ENCODE peak calls at places on chromosomes 16 and 17, in ten cellular contexts. I, R, O, Y, E, G, W, V, L and D are unnamed samples.

GRCh38 chr17:7296189-7296861 is 1.9 kb upstream of the YBX2 start:
- DNase-seq in V (peak), O (peak), R (peak), I (peak), W (no peak), Y (peak), G (peak), E (peak), L (peak), D (peak)

GRCh38 chr17:81222906-81223757 is at the start of gene CEP131:
- DNase-seq in W (peak), Y (peak), E (peak), V (peak), O (peak), R (peak), G (peak), L (peak), I (peak), D (peak)

GRCh38 chr16:19114359-19115147 is 789 bp downstream of the ITPRIPL2 start:
- DNase-seq in G (no peak), I (peak), Y (peak), O (peak), E (no peak), V (peak), W (no peak), R (peak), L (no peak), D (no peak)

GRCh38 chr16:20849587-20850390 is 43.5 kb downstream of the REXO5 start:
- DNase-seq in E (peak), W (peak), O (peak), R (peak), I (no peak), L (peak), Y (peak), V (peak), G (peak), D (peak)

GRCh38 chr17:37770631-37771518 is 26.0 kb upstream of the HNF1B start:
- DNase-seq in W (no peak), R (peak), O (peak), Y (no peak), G (peak), I (no peak), L (no peak), V (peak), E (no peak), D (no peak)

GRCh38 chr16:47046726-47047602 is 73.5 kb upstream of the DNAJA2 start:
- DNase-seq in O (no peak), E (no peak), W (no peak), Y (peak), L (no peak), V (peak), R (no peak), G (no peak), I (no peak), D (no peak)

GRCh38 chr16:8845699-8846298 is 23.0 kb downstream of the CARHSP1 start:
- DNase-seq in E (no peak), R (no peak), I (no peak), L (no peak), G (no peak), Y (peak), O (no peak), V (no peak), W (no peak), D (no peak)

GRCh38 chr17:18248300-18248731 is 10.2 kb downstream of the FLII start:
- DNase-seq in V (peak), L (peak), E (peak), O (peak), R (peak), Y (peak), G (peak), W (no peak), I (no peak), D (no peak)

GRCh38 chr17:27318633-27319032 is 24.7 kb downstream of the WSB1 start:
- DNase-seq in I (no peak), Y (no peak), R (no peak), G (no peak), O (no peak), E (no peak), L (no peak), W (no peak), V (no peak), D (no peak)